ENCODE peak calls at places on chromosomes 1 and 21, in seven cellular contexts. Z is GM13977, H is endothelial cell, G is heart left ventricle, M is left ventricle myocardium inferior, K is BE2C, O is transverse colon. N is an unnamed sample.
A peak's percentile ranks its signal among the peaks of the same experiment; 100 is the strongest.

GRCh38 chr1:202351725-202352124 is 3.2 kb downstream of the PPP1R12B start:
- DNase-seq in K (no peak), H (no peak), O (no peak), Z (no peak), M (no peak), G (no peak), N (no peak)

GRCh38 chr1:20178634-20179368 is 7.1 kb upstream of the UBXN10 start:
- DNase-seq in K (no peak), G (no peak), H (no peak), M (no peak), Z (no peak), O (no peak), N (no peak)

GRCh38 chr1:211469938-211470529 is 21.9 kb downstream of the RD3 start:
- DNase-seq in K (peak; percentile 90), G (peak; percentile 75), M (peak; percentile 80), Z (peak; percentile 47), O (peak; percentile 88), H (peak; percentile 87), N (peak; percentile 53)

GRCh38 chr1:94734963-94735899 is 84.9 kb upstream of the SLC44A3 start:
- DNase-seq in Z (no peak), M (peak; percentile 41), O (peak; percentile 71), H (no peak), G (peak; percentile 28), K (no peak), N (no peak)

GRCh38 chr21:45010860-45011259 is 63.5 kb upstream of the ADARB1 start:
- DNase-seq in K (no peak), G (no peak), O (no peak), Z (no peak), M (no peak), H (no peak), N (no peak)

GRCh38 chr1:15728937-15729657 is 7.0 kb upstream of the SLC25A34 start:
- DNase-seq in K (no peak), M (no peak), Z (no peak), G (peak; percentile 14), O (no peak), H (no peak), N (no peak)

GRCh38 chr21:38968887-38969543 is 163.3 kb downstream of the ETS2 start:
- DNase-seq in Z (no peak), G (no peak), K (no peak), O (no peak), M (no peak), H (no peak), N (no peak)

GRCh38 chr1:174021611-174022079 is 512 bp downstream of the RC3H1 start:
- DNase-seq in H (peak; percentile 56), Z (peak; percentile 32), M (peak; percentile 47), O (peak; percentile 53), K (peak; percentile 56), G (peak; percentile 46), N (peak; percentile 43)

DNA sequence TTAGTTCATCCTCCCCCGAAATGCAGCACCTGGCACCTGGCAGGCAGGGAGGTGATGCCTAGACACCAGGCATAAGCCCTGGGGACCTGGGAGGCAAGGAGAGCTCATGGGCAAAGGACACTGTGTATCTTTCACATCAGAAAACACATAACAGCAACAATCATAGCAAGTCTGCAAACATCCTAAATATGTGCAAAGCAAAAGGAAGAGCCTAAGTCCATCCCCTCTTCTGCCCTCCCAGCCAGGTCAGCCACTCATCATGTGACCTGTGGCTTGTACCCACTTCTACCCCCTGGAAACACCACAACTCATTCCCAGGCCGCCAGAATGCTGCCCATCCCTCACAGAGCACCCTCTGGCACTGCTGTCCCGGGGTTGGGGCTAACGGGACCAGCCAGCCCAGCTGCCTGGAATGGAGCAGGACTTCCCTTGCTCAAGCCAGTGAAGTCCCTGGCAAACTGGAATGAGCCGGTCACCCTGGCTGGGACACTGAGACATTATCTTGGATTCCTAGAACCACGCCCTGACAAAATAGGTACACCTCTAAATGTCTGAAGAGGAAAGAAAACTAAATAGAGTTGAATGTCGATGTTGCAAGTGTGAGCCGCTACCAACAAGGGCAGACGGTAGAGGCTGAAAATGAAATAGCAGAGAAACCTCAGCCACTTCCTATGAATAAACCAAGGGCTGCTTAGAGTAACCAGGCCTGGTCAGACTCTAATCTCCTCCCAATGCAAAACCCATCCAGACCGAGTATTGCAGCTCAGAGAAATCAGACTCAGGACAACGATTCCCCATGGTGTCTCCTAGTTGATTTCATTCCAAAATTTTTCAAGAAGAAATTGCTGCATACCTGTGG is 29.4 kb downstream of the TMPRSS2 start:
- DNase-seq in O (no peak), K (no peak), H (no peak), M (no peak), G (no peak), Z (no peak), N (no peak)
- TF ChIP-seq CTCF in O (no peak), K (no peak), H (no peak), M (no peak), G (no peak), Z (no peak), N (no peak)

GRCh38 chr1:40856116-40856515 is 6.0 kb downstream of the CITED4 start:
- DNase-seq in Z (no peak), K (no peak), G (no peak), M (no peak), O (no peak), H (no peak), N (no peak)

GRCh38 chr1:40857737-40858136 is 4.4 kb downstream of the CITED4 start:
- DNase-seq in K (no peak), M (no peak), Z (no peak), G (no peak), H (no peak), O (no peak), N (no peak)

GRCh38 chr1:40853113-40853999 is 8.8 kb downstream of the CITED4 start:
- DNase-seq in M (no peak), K (no peak), O (no peak), H (no peak), Z (no peak), G (no peak), N (no peak)

GRCh38 chr1:40856656-40857302 is 5.4 kb downstream of the CITED4 start:
- DNase-seq in M (no peak), K (no peak), O (no peak), G (no peak), Z (no peak), H (no peak), N (no peak)

DNA sequence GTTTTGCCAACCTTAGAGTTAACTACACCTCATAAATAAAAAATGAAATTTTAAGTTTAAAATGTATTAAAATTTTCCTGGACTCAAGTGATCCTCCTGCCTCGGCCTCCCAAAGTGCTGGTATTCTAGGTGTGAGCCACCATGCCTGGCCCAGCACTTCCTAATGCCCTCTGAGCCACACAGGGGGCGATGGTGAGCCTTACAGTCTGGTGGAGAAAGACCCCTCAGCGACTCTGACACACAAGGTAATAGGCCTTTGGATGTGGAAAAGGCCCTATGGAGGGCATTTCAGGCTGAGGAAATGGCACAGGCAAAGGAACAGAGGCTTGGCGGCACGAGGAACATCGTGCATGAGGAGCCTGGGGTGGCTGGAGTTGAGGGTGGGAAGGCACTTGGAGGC is 6.7 kb downstream of the CITED4 start:
- DNase-seq in Z (no peak), O (no peak), H (no peak), K (peak; percentile 19), G (no peak), M (no peak), N (no peak)
- TF ChIP-seq CTCF in Z (peak; percentile 34), O (peak; percentile 16), H (peak; percentile 18), K (peak; percentile 38), G (no peak), M (peak; percentile 22), N (peak; percentile 17)

GRCh38 chr1:118304722-118305344 is 119.8 kb upstream of the SPAG17 start:
- DNase-seq in Z (no peak), H (peak; percentile 22), K (peak; percentile 21), M (no peak), O (no peak), G (no peak), N (no peak)
- TF ChIP-seq CTCF in Z (peak; percentile 21), H (peak; percentile 36), K (peak; percentile 72), M (peak; percentile 62), O (peak; percentile 25), G (peak; percentile 33), N (no peak)

DNA sequence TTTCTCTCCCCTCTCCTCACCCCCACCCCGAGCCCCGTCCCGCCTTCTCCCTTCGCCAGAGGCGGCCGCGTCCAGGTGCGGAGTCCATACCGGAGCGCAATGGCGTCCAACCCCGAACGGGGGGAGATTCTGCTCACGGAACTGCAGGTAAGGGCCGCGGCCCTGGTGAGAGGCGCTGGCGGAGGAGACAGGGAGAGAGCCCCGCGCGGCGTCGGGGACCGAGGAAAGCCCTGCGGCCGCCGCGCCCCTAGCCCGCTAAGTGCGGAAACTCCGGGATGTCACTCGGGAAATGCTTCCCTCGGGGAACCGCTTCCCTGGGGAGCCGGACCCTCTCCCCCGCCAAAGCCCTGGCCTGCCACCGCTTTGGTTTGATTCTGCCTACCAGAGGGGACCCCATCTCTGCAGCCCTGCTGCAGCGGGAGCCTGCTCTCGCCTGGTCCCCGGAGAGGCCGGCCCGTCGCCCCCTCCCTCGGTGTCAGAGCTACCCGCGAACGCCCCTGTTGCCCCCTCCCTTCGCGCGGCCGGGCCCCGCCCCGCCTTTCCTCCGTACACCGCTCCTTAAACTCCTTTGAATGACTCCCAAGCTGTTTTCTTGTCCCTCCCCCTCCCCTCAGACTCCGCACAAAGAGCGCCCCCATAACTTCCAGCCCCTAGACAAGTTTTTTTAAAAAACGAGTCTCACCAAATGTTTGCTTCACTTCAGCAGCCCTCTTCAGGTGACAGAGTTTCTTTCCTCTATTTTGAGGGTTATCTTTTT is 587 bp downstream of the PKN2 start:
- DNase-seq in Z (peak; percentile 71), K (peak; percentile 59), H (peak; percentile 70), G (peak; percentile 54), O (peak; percentile 63), M (peak; percentile 50), N (peak; percentile 72)
- TF ChIP-seq CTCF in Z (peak; percentile 22), K (no peak), H (peak; percentile 13), G (no peak), O (peak; percentile 4), M (no peak), N (peak; percentile 28)

GRCh38 chr1:151620286-151620685 is 8.4 kb downstream of the SNX27 start:
- DNase-seq in O (no peak), G (no peak), M (no peak), Z (no peak), K (no peak), H (no peak), N (no peak)
- TF ChIP-seq CTCF in O (no peak), G (no peak), M (no peak), Z (no peak), K (no peak), H (no peak), N (no peak)

GRCh38 chr1:1858382-1859086 is 32.4 kb downstream of the GNB1 start:
- DNase-seq in H (peak; percentile 32), Z (no peak), K (peak; percentile 88), O (peak; percentile 80), M (peak; percentile 78), G (peak; percentile 88), N (no peak)
- TF ChIP-seq CTCF in H (no peak), Z (no peak), K (peak; percentile 65), O (peak; percentile 28), M (peak; percentile 61), G (no peak), N (no peak)

N was measured in GM10248.